ENCODE peak calls at places on chromosomes 12 and 14, in five cellular contexts. One of them, this sample, is unnamed. For H3K27me3, the result is how much of the 10 kb centered on the place peaks cover.

GRCh38 chr12:69284131-69284530 is 44.8 kb downstream of the CPSF6 start:
- DNase-seq in colonic mucosa: peak
- DNase-seq in GM06990: no peak
- DNase-seq in sigmoid colon: peak
- DNase-seq in heart left ventricle: peak
- DNase-seq in this sample: peak

GRCh38 chr12:118061876-118062791 is 1.2 kb upstream of the WSB2 start:
- DNase-seq in sigmoid colon: peak
- DNase-seq in GM06990: peak
- DNase-seq in colonic mucosa: peak
- DNase-seq in heart left ventricle: peak
- DNase-seq in this sample: peak

GRCh38 chr12:109483346-109483745 is 5.9 kb downstream of the UBE3B start:
- DNase-seq in colonic mucosa: no peak
- DNase-seq in heart left ventricle: no peak
- DNase-seq in GM06990: no peak
- DNase-seq in sigmoid colon: no peak
- DNase-seq in this sample: no peak

GRCh38 chr14:58750321-58751269 is 112.8 kb downstream of the DACT1 start:
- DNase-seq in heart left ventricle: no peak
- DNase-seq in GM06990: no peak
- DNase-seq in sigmoid colon: no peak
- DNase-seq in colonic mucosa: peak
- DNase-seq in this sample: no peak

GRCh38 chr14:93977171-93977570 is 801 bp upstream of the ASB2 start:
- DNase-seq in sigmoid colon: no peak
- DNase-seq in heart left ventricle: no peak
- DNase-seq in colonic mucosa: no peak
- DNase-seq in GM06990: no peak
- DNase-seq in this sample: no peak

GRCh38 chr12:90410962-90411361 is 544.0 kb downstream of the CCER1 start:
- DNase-seq in GM06990: no peak
- DNase-seq in heart left ventricle: peak
- DNase-seq in colonic mucosa: no peak
- DNase-seq in sigmoid colon: no peak
- DNase-seq in this sample: no peak

GRCh38 chr14:51547260-51547659 is 104.5 kb upstream of the FRMD6 start:
- DNase-seq in sigmoid colon: peak
- DNase-seq in heart left ventricle: no peak
- DNase-seq in GM06990: no peak
- DNase-seq in colonic mucosa: peak
- DNase-seq in this sample: no peak

GRCh38 chr12:30822385-30823139 is 67.8 kb upstream of the CAPRIN2 start:
- DNase-seq in GM06990: peak
- DNase-seq in heart left ventricle: peak
- DNase-seq in colonic mucosa: peak
- DNase-seq in sigmoid colon: peak
- DNase-seq in this sample: peak

GRCh38 chr12:29051221-29051620 is 97.9 kb upstream of the FAR2 start:
- DNase-seq in sigmoid colon: no peak
- DNase-seq in colonic mucosa: no peak
- DNase-seq in GM06990: no peak
- DNase-seq in heart left ventricle: no peak
- DNase-seq in this sample: no peak

GRCh38 chr14:36519431-36520321 is at the start of gene NKX2-1:
- DNase-seq in colonic mucosa: no peak
- DNase-seq in GM06990: no peak
- DNase-seq in heart left ventricle: no peak
- DNase-seq in sigmoid colon: no peak
- DNase-seq in this sample: peak

GRCh38 chr12:106957617-106958016 is 1.9 kb downstream of the TMEM263 start:
- DNase-seq in heart left ventricle: no peak
- DNase-seq in sigmoid colon: no peak
- DNase-seq in colonic mucosa: no peak
- DNase-seq in GM06990: no peak
- DNase-seq in this sample: no peak

GRCh38 chr14:51652168-51653095 is 722 bp downstream of the FRMD6 start:
- DNase-seq in heart left ventricle: peak
- DNase-seq in sigmoid colon: peak
- DNase-seq in GM06990: no peak
- DNase-seq in colonic mucosa: peak
- DNase-seq in this sample: peak

GRCh38 chr12:94644622-94645021 is 5.7 kb downstream of the TMCC3 start:
- DNase-seq in colonic mucosa: no peak
- DNase-seq in GM06990: peak
- DNase-seq in heart left ventricle: no peak
- DNase-seq in sigmoid colon: no peak
- DNase-seq in this sample: no peak

GRCh38 chr12:65324056-65324455 is 45.6 kb downstream of the MSRB3 start:
- DNase-seq in GM06990: no peak
- DNase-seq in heart left ventricle: no peak
- DNase-seq in colonic mucosa: no peak
- DNase-seq in sigmoid colon: no peak
- DNase-seq in this sample: no peak

GRCh38 chr14:93269341-93270068 is 62.4 kb downstream of the UBR7 start:
- DNase-seq in heart left ventricle: no peak
- DNase-seq in sigmoid colon: no peak
- DNase-seq in GM06990: no peak
- DNase-seq in colonic mucosa: no peak
- DNase-seq in this sample: no peak

GRCh38 chr14:39426605-39427004 is 5.6 kb downstream of the FBXO33 start:
- DNase-seq in heart left ventricle: no peak
- DNase-seq in colonic mucosa: no peak
- DNase-seq in sigmoid colon: no peak
- DNase-seq in GM06990: no peak
- DNase-seq in this sample: no peak

DNA sequence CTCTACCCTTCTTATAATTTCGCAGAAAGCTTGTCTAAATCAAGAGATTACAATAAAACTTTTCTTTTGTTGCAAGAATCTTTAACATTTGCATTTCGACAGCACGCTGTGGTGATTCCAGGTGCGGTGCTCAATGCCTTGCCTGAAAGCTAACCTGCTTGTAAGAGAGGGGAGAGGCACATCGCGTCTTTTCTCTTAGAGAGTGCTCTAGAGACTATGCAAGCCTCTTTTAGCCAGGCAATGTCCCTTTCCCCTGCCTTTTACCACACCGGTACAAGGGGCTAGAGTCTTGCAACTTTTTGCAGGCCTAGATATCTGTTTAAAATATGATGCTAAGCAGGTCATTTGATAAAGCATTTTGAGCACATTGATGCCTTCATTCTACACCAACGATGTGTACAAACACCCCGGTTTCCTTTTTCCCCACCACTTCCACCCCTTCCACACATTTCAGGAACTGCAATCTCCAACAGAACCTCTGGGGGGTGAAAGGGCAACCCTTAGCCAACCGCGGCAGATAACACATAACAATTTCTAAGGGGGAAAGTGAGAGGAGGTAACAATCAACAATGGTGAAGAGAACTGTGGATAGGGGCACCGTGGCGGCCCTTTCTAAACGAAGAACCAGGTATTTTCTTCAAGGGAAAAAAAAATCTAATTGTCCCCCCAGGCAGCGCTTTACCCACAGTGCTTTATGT is 1.3 kb downstream of the KITLG start:
- DNase-seq in GM06990: no peak
- DNase-seq in colonic mucosa: peak
- DNase-seq in sigmoid colon: no peak
- DNase-seq in heart left ventricle: no peak
- DNase-seq in this sample: peak
- TF ChIP-seq CTCF in GM06990: no peak
- TF ChIP-seq CTCF in colonic mucosa: peak
- TF ChIP-seq CTCF in sigmoid colon: peak
- TF ChIP-seq CTCF in heart left ventricle: peak
- TF ChIP-seq CTCF in this sample: peak

GRCh38 chr12:49885663-49886461 is 17.8 kb downstream of the FAIM2 start:
- DNase-seq in colonic mucosa: no peak
- DNase-seq in heart left ventricle: peak
- DNase-seq in GM06990: no peak
- DNase-seq in sigmoid colon: peak
- DNase-seq in this sample: peak
- H3K27me3 ChIP-seq in colonic mucosa: under half
- H3K27me3 ChIP-seq in heart left ventricle: under half
- H3K27me3 ChIP-seq in GM06990: under half
- H3K27me3 ChIP-seq in sigmoid colon: under half
- H3K27me3 ChIP-seq in this sample: under half

DNA sequence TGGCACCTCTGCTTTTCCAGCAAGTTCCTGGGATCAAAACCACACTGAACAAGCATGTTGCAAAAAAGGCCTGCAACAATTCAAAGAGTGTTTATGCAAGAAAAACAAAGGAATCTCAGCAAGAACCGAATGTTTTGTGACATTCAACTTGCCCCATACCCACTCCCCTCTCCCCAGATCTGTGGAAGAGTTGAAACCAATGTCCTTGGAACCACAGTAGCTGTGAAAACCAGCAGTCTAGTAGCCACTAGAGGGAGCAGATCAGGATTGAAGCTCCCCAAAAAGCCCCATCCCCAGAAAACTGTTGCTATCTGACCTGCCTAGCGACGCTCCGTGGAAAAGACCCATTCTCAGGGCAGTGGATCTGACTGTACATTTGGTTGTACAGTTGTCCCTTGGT is 27.1 kb downstream of the PRKAB1 start:
- DNase-seq in GM06990: no peak
- DNase-seq in sigmoid colon: no peak
- DNase-seq in colonic mucosa: no peak
- DNase-seq in heart left ventricle: no peak
- DNase-seq in this sample: peak
- TF ChIP-seq CTCF in GM06990: peak
- TF ChIP-seq CTCF in sigmoid colon: no peak
- TF ChIP-seq CTCF in colonic mucosa: peak
- TF ChIP-seq CTCF in heart left ventricle: peak
- TF ChIP-seq CTCF in this sample: peak

DNA sequence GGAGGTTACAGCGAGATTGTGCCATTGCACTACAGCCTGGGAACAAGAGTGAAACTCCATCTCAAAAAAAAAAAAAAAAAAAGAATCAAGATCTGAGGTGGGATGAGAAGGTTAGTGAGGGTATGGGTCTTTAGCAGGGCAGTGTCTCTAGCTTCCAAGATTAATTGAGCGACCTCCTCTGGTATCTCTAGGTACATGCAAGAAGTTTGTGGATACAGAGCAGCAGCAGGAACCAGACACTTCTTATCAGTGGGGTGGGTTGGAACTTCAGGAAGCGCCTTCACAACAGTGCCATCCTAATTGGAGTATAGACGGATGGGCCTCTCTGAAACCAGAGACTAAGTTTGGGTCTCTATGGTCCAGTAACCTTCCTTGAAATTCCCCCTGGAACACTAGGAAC is 51.9 kb upstream of the CISTR start:
- DNase-seq in GM06990: no peak
- DNase-seq in heart left ventricle: no peak
- DNase-seq in colonic mucosa: no peak
- DNase-seq in sigmoid colon: no peak
- DNase-seq in this sample: no peak
- H3K27me3 ChIP-seq in GM06990: under half
- H3K27me3 ChIP-seq in heart left ventricle: under half
- H3K27me3 ChIP-seq in colonic mucosa: under half
- H3K27me3 ChIP-seq in sigmoid colon: under half
- H3K27me3 ChIP-seq in this sample: half or more

DNA sequence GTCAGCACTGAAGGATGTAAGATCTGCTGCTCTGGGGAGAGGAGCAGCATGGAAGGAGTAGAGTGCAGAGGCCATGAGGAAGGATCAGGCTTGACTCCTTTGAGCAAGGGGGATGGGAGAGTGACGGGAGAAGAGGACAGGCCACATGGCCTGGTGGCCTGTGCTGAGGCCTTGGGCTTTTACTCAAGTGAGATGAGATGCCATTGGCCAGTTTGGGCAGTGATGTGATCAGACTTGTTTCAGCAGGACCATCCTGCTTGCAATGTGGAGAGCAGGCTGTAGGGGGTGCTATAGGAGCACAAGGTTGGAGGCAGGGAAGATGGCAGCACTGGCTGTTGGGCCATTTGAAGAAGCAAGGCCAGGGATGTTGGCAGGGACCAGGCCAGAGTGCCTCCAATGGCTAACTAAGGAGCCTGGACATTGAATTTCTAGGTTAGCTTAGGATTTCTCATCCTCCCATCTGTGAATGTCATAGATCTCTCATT is 23.6 kb downstream of the FGF23 start:
- DNase-seq in colonic mucosa: peak
- DNase-seq in GM06990: no peak
- DNase-seq in heart left ventricle: no peak
- DNase-seq in sigmoid colon: no peak
- DNase-seq in this sample: peak
- TF ChIP-seq CTCF in colonic mucosa: peak
- TF ChIP-seq CTCF in GM06990: peak
- TF ChIP-seq CTCF in heart left ventricle: peak
- TF ChIP-seq CTCF in sigmoid colon: no peak
- TF ChIP-seq CTCF in this sample: peak

GRCh38 chr12:45049912-45050318 is 984 bp downstream of the DBX2 start:
- DNase-seq in GM06990: peak
- DNase-seq in colonic mucosa: no peak
- DNase-seq in heart left ventricle: no peak
- DNase-seq in sigmoid colon: no peak
- DNase-seq in this sample: no peak
- H3K27me3 ChIP-seq in GM06990: under half
- H3K27me3 ChIP-seq in colonic mucosa: under half
- H3K27me3 ChIP-seq in heart left ventricle: under half
- H3K27me3 ChIP-seq in sigmoid colon: under half
- H3K27me3 ChIP-seq in this sample: half or more

GRCh38 chr12:25825494-25825893 is 133.0 kb upstream of the RASSF8 start:
- DNase-seq in GM06990: no peak
- DNase-seq in sigmoid colon: no peak
- DNase-seq in colonic mucosa: no peak
- DNase-seq in heart left ventricle: no peak
- DNase-seq in this sample: peak
- TF ChIP-seq CTCF in GM06990: peak
- TF ChIP-seq CTCF in sigmoid colon: no peak
- TF ChIP-seq CTCF in colonic mucosa: no peak
- TF ChIP-seq CTCF in heart left ventricle: no peak
- TF ChIP-seq CTCF in this sample: peak

DNA sequence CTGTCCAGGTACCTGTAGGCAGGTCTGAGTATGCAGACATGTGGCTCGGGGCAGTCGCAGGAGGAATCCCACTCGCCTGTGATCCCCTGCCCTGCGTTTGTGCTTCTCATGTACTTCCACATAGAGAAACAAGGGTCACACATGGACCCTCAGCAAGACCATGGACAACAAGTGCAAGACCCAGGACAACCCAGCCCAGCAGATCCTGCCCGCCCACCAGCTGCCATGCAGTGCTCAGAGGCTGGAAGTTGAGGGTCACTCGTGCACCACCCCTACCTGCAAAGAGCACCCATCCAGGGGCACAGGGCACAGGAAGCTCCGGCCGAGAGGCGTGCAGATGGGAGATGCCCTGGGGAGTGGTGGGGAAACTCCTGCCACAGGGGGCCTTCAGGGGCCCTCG is 67.5 kb upstream of the C14orf180 start:
- DNase-seq in sigmoid colon: no peak
- DNase-seq in colonic mucosa: no peak
- DNase-seq in heart left ventricle: no peak
- DNase-seq in GM06990: no peak
- DNase-seq in this sample: peak
- H3K27me3 ChIP-seq in sigmoid colon: under half
- H3K27me3 ChIP-seq in colonic mucosa: under half
- H3K27me3 ChIP-seq in heart left ventricle: under half
- H3K27me3 ChIP-seq in GM06990: under half
- H3K27me3 ChIP-seq in this sample: under half

GRCh38 chr14:21863289-21863688 is 189.7 kb upstream of the OR4E1 start:
- DNase-seq in GM06990: no peak
- DNase-seq in heart left ventricle: no peak
- DNase-seq in colonic mucosa: no peak
- DNase-seq in sigmoid colon: no peak
- DNase-seq in this sample: no peak

GRCh38 chr14:21861153-21861552 is 187.5 kb upstream of the OR4E1 start:
- DNase-seq in sigmoid colon: no peak
- DNase-seq in GM06990: no peak
- DNase-seq in colonic mucosa: no peak
- DNase-seq in heart left ventricle: peak
- DNase-seq in this sample: no peak

GRCh38 chr14:21860172-21860571 is 186.6 kb upstream of the OR4E1 start:
- DNase-seq in colonic mucosa: no peak
- DNase-seq in GM06990: no peak
- DNase-seq in sigmoid colon: no peak
- DNase-seq in heart left ventricle: no peak
- DNase-seq in this sample: peak
- TF ChIP-seq CTCF in colonic mucosa: peak
- TF ChIP-seq CTCF in GM06990: peak
- TF ChIP-seq CTCF in sigmoid colon: no peak
- TF ChIP-seq CTCF in heart left ventricle: no peak
- TF ChIP-seq CTCF in this sample: peak

This sample was measured in endodermal cell.